ENCODE peak calls at places on chromosome 12, in seven cellular contexts. T is mucosa of descending colon, M is B cell, E is mesothelial cell of epicardium, Y is uterus, U is Calu3, K is glutamatergic neuron. R is an unnamed sample.
A peak's percentile ranks its signal among the peaks of the same experiment; 100 is the strongest.

GRCh38 chr12:110931315-110931728 is 10.9 kb upstream of the MYL2 start:
- DNase-seq in T (no peak), Y (no peak), M (no peak), K (no peak), E (no peak), U (no peak), R (no peak)

GRCh38 chr12:67091204-67091603 is 178.0 kb upstream of the CAND1 start:
- DNase-seq in Y (no peak), U (no peak), M (no peak), E (no peak), T (no peak), K (no peak), R (peak; percentile 95)

GRCh38 chr12:124554429-124555029 is 12.9 kb downstream of the NCOR2 start:
- DNase-seq in E (no peak), K (no peak), T (no peak), U (no peak), Y (no peak), M (no peak), R (no peak)

GRCh38 chr12:41521872-41522379 is 333.8 kb downstream of the PDZRN4 start:
- DNase-seq in T (no peak), U (no peak), M (peak; percentile 53), Y (no peak), K (no peak), E (no peak), R (peak; percentile 73)

GRCh38 chr12:77847665-77848431 is 17.2 kb downstream of the NAV3 start:
- DNase-seq in Y (no peak), U (no peak), K (no peak), M (no peak), E (no peak), T (no peak), R (peak; percentile 92)

GRCh38 chr12:109795023-109795422 is 38.2 kb downstream of the TRPV4 start:
- DNase-seq in Y (no peak), K (no peak), T (no peak), E (no peak), U (no peak), M (no peak), R (peak; percentile 81)

GRCh38 chr12:120495189-120495722 is 657 bp upstream of the DYNLL1 start:
- DNase-seq in T (peak; percentile 14), M (no peak), K (no peak), Y (peak; percentile 20), U (no peak), E (no peak), R (no peak)

GRCh38 chr12:89085421-89085820 is 266.9 kb downstream of the DUSP6 start:
- DNase-seq in M (no peak), K (no peak), Y (peak; percentile 15), E (no peak), U (no peak), T (no peak), R (no peak)

GRCh38 chr12:65323025-65323424 is 44.5 kb downstream of the MSRB3 start:
- DNase-seq in U (no peak), K (no peak), Y (no peak), M (no peak), E (no peak), T (no peak), R (no peak)

GRCh38 chr12:89098390-89099102 is 253.8 kb downstream of the DUSP6 start:
- DNase-seq in T (no peak), E (no peak), M (no peak), U (no peak), Y (no peak), K (peak; percentile 86), R (no peak)

GRCh38 chr12:56804684-56805083 is 41.6 kb downstream of the HSD17B6 start:
- DNase-seq in M (no peak), Y (no peak), E (no peak), U (no peak), T (no peak), K (no peak), R (no peak)

GRCh38 chr12:56810918-56811317 is 47.8 kb downstream of the HSD17B6 start:
- DNase-seq in M (no peak), U (no peak), K (no peak), Y (no peak), T (no peak), E (no peak), R (no peak)

GRCh38 chr12:56805282-56805855 is 42.2 kb downstream of the HSD17B6 start:
- DNase-seq in M (no peak), Y (no peak), T (no peak), E (no peak), K (no peak), U (no peak), R (no peak)

GRCh38 chr12:56806303-56806702 is 43.2 kb downstream of the HSD17B6 start:
- DNase-seq in K (no peak), E (no peak), M (no peak), T (no peak), Y (no peak), U (no peak), R (no peak)

DNA sequence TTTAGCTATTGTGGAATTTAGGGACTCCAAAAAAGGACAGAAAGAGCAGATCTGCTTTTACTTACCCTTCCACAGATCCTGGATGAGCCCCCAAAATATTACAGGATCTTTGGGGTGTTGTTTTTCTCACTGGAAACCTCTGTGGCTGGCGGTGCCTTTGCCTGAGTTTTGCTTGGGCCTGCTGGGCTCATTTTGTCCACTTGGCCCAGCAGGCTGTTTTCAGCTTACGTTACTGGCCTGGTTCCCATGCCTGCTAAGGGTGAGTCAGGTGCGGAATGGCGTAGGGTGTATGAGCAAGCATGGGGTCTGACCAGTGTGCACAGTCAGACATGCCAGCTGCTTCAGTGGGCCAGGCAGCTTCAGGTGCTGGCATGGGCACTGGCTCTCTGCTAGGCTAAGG is 45.8 kb downstream of the HSD17B6 start:
- DNase-seq in E (no peak), T (no peak), M (no peak), K (no peak), Y (no peak), U (no peak), R (peak; percentile 92)
- TF ChIP-seq CTCF in E (no peak), T (no peak), M (no peak), K (no peak), Y (no peak), U (no peak), R (no peak)

GRCh38 chr12:122500685-122501488 is at the start of gene ZCCHC8:
- DNase-seq in U (peak; percentile 98), E (peak; percentile 88), K (peak; percentile 96), M (peak; percentile 95), Y (peak; percentile 97), T (peak; percentile 99), R (peak; percentile 99)
- TF ChIP-seq CTCF in U (no peak), E (no peak), K (no peak), M (no peak), Y (peak; percentile 20), T (peak; percentile 23), R (no peak)

GRCh38 chr12:132413931-132414588 is 75.9 kb upstream of the FBRSL1 start:
- DNase-seq in E (no peak), U (peak; percentile 64), M (peak; percentile 42), Y (no peak), K (peak; percentile 79), T (no peak), R (no peak)
- TF ChIP-seq CTCF in E (peak; percentile 72), U (peak; percentile 93), M (no peak), Y (no peak), K (peak; percentile 88), T (no peak), R (peak; percentile 90)

GRCh38 chr12:27243804-27244679 is at the start of gene STK38L:
- DNase-seq in T (peak; percentile 98), Y (peak; percentile 95), M (peak; percentile 98), K (peak; percentile 99), E (peak; percentile 97), U (peak; percentile 99), R (peak; percentile 95)
- TF ChIP-seq CTCF in T (no peak), Y (no peak), M (no peak), K (no peak), E (no peak), U (no peak), R (peak; percentile 22)

GRCh38 chr12:25591132-25591531 is 38.0 kb upstream of the LMNTD1 start:
- DNase-seq in E (no peak), T (no peak), K (no peak), Y (no peak), M (no peak), U (no peak), R (no peak)
- TF ChIP-seq CTCF in E (no peak), T (no peak), K (no peak), Y (no peak), M (no peak), U (no peak), R (no peak)

GRCh38 chr12:31813305-31813704 is 84.5 kb upstream of the AMN1 start:
- DNase-seq in T (peak; percentile 29), M (no peak), K (no peak), U (no peak), E (no peak), Y (no peak), R (peak; percentile 11)
- TF ChIP-seq CTCF in T (no peak), M (no peak), K (no peak), U (no peak), E (no peak), Y (no peak), R (no peak)

GRCh38 chr12:130573235-130573634 is 142.9 kb downstream of the RIMBP2 start:
- DNase-seq in M (no peak), E (no peak), T (no peak), Y (no peak), U (no peak), K (no peak), R (no peak)

GRCh38 chr12:130571734-130572133 is 144.4 kb downstream of the RIMBP2 start:
- DNase-seq in E (no peak), K (no peak), Y (no peak), M (no peak), U (no peak), T (no peak), R (no peak)

GRCh38 chr12:130568546-130568945 is 147.6 kb downstream of the RIMBP2 start:
- DNase-seq in Y (no peak), U (no peak), M (no peak), E (no peak), K (no peak), T (no peak), R (no peak)

GRCh38 chr12:130572553-130572952 is 143.5 kb downstream of the RIMBP2 start:
- DNase-seq in K (no peak), Y (no peak), E (no peak), T (no peak), M (no peak), U (no peak), R (no peak)

GRCh38 chr12:130571089-130571488 is 145.0 kb downstream of the RIMBP2 start:
- DNase-seq in Y (no peak), M (no peak), K (no peak), U (no peak), T (no peak), E (no peak), R (no peak)
- TF ChIP-seq CTCF in Y (no peak), M (no peak), K (no peak), U (no peak), T (no peak), E (no peak), R (no peak)

DNA sequence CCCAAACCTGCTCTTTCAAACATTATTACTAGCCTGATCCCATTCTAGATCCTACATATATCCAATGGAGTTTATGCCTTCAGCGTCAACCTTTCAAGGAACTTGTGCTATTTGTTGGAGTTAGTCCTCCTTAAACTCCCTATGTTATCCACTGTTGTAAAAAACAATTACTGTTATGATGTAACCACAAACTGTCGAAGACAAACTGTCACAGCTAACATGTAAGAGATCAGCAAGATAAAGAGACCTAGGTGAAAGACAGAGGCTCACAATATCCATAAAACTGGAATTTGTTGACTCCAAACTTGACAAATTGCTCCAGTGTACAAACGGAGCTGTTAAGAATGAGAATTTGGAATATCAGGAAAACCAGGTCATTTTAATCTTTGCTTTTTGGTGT is 70.7 kb downstream of the CDK17 start:
- DNase-seq in K (no peak), E (no peak), Y (no peak), M (no peak), U (no peak), T (no peak), R (no peak)
- TF ChIP-seq CTCF in K (no peak), E (no peak), Y (no peak), M (no peak), U (no peak), T (no peak), R (no peak)

GRCh38 chr12:85076688-85077430 is 40.7 kb downstream of the LRRIQ1 start:
- DNase-seq in E (no peak), K (no peak), M (peak; percentile 9), T (no peak), U (peak; percentile 57), Y (peak; percentile 17), R (peak; percentile 87)
- TF ChIP-seq CTCF in E (peak; percentile 29), K (peak; percentile 33), M (no peak), T (no peak), U (peak; percentile 30), Y (peak; percentile 30), R (peak; percentile 45)

R was measured in MCF 10A.